ENCODE peak calls at places on chromosomes 16 and 17, in six cellular contexts. C, R, G, P, A and T are unnamed samples.

GRCh38 chr16:23060458-23061320 is 88.6 kb downstream of the USP31 start:
- DNase-seq in R (peak; percentile 78), G (peak; percentile 9), C (peak; percentile 89), P (peak; percentile 76), A (peak; percentile 75), T (peak; percentile 7)

GRCh38 chr16:85451646-85452363 is 161.3 kb upstream of the GSE1 start:
- DNase-seq in G (no peak), A (no peak), P (no peak), R (no peak), C (no peak), T (no peak)

GRCh38 chr16:20904507-20905079 is 4.0 kb downstream of the LYRM1 start:
- DNase-seq in R (no peak), A (no peak), P (no peak), G (no peak), C (peak; percentile 40), T (peak; percentile 49)

GRCh38 chr17:77303620-77304019 is 162.9 kb downstream of the SEC14L1 start:
- DNase-seq in R (no peak), A (no peak), G (no peak), P (no peak), C (no peak), T (no peak)

GRCh38 chr16:88631384-88631783 is 7.0 kb upstream of the IL17C start:
- DNase-seq in G (no peak), A (no peak), P (no peak), R (no peak), C (no peak), T (no peak)

GRCh38 chr17:58368860-58369213 is 16.8 kb upstream of the SUPT4H1 start:
- DNase-seq in P (no peak), C (no peak), R (no peak), A (no peak), G (no peak), T (no peak)

GRCh38 chr16:29307598-29308507 is 98.7 kb downstream of the NPIPB11 start:
- DNase-seq in G (no peak), P (no peak), R (peak; percentile 21), C (peak; percentile 58), A (no peak), T (no peak)

GRCh38 chr17:33082529-33083148 is 91.0 kb downstream of the SPACA3 start:
- DNase-seq in P (no peak), A (peak; percentile 11), C (no peak), R (no peak), G (no peak), T (no peak)

GRCh38 chr17:7626307-7626706 is 1.3 kb downstream of the SAT2 start:
- DNase-seq in A (no peak), R (no peak), G (no peak), C (no peak), P (no peak), T (no peak)

GRCh38 chr16:51982715-51983680 is 563.9 kb downstream of the TOX3 start:
- DNase-seq in C (peak; percentile 67), P (peak; percentile 58), G (no peak), A (peak; percentile 48), R (peak; percentile 76), T (no peak)

GRCh38 chr17:63786961-63787711 is 13.2 kb downstream of the DDX42 start:
- DNase-seq in C (no peak), G (no peak), A (no peak), P (no peak), R (no peak), T (no peak)

GRCh38 chr17:45341389-45342158 is 24.8 kb upstream of the MAP3K14 start:
- DNase-seq in R (peak; percentile 94), A (peak; percentile 62), G (no peak), P (peak; percentile 86), C (peak; percentile 41), T (no peak)

GRCh38 chr16:68086336-68086821 is 1.2 kb downstream of the NFATC3 start:
- DNase-seq in C (peak; percentile 69), P (peak; percentile 65), A (peak; percentile 39), R (peak; percentile 49), G (no peak), T (no peak)

GRCh38 chr17:55420776-55421178 is 858 bp downstream of the MMD start:
- DNase-seq in G (no peak), R (no peak), P (peak; percentile 51), A (peak; percentile 65), C (no peak), T (no peak)

GRCh38 chr17:77098884-77099545 is 41.8 kb upstream of the SEC14L1 start:
- DNase-seq in C (peak; percentile 57), G (no peak), P (no peak), R (no peak), A (no peak), T (no peak)

DNA sequence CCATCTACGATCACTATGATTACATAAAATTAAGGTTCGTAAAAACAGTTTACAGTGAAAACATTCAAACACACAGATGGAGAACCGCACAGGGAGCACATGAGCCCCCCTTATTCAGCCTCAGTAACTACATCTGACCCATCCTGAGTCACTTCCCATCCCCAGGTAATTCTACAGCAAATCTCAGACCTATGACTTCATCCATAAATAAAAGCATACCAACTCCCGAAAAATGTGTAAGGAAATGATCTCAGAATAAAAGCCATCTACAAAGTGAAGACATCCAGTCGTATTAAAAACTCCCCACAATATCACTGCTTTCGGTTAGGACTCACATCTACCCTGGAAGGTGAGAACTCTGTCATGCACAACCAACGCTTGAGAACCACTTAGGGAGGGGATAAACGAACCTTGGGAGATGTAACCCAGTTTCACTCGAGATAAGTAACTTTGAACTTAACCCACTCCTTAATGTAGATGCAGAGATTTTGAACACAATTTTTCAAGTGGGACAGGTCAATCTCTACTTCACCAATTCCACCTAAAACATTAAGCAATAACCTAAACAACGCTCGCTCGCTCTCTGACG is 1.3 kb downstream of the USP36 start:
- DNase-seq in G (no peak), R (no peak), A (no peak), P (peak; percentile 15), C (no peak), T (no peak)
- TF ChIP-seq MAX in G (no peak), R (no peak), A (peak; percentile 13), P (no peak), C (no peak), T (no peak)

GRCh38 chr16:445566-445965 is 20.1 kb downstream of the RAB11FIP3 start:
- DNase-seq in R (no peak), G (no peak), P (no peak), A (no peak), C (no peak), T (no peak)

GRCh38 chr16:440627-441026 is 15.2 kb downstream of the RAB11FIP3 start:
- DNase-seq in A (no peak), C (no peak), R (no peak), G (no peak), P (no peak), T (no peak)

GRCh38 chr16:441447-441846 is 16.0 kb downstream of the RAB11FIP3 start:
- DNase-seq in C (no peak), P (no peak), R (no peak), A (no peak), G (no peak), T (no peak)

GRCh38 chr16:442976-443375 is 17.5 kb downstream of the RAB11FIP3 start:
- DNase-seq in C (no peak), A (no peak), G (no peak), R (no peak), P (no peak), T (no peak)
- TF ChIP-seq CHD2 in C (no peak), A (no peak), G (no peak), R (no peak), P (no peak), T (no peak)

GRCh38 chr17:66638707-66639479 is 196.0 kb upstream of the CACNG5 start:
- DNase-seq in P (no peak), C (no peak), G (no peak), R (no peak), A (no peak), T (no peak)

GRCh38 chr17:66635646-66636045 is 199.3 kb upstream of the CACNG5 start:
- DNase-seq in C (no peak), R (no peak), G (no peak), P (no peak), A (no peak), T (no peak)

GRCh38 chr17:66634193-66634592 is 200.7 kb upstream of the CACNG5 start:
- DNase-seq in R (no peak), C (no peak), P (no peak), A (no peak), G (no peak), T (no peak)

GRCh38 chr17:66636111-66636510 is 198.8 kb upstream of the CACNG5 start:
- DNase-seq in G (no peak), A (no peak), C (no peak), R (no peak), P (no peak), T (no peak)

GRCh38 chr17:66637491-66637890 is 197.4 kb upstream of the CACNG5 start:
- DNase-seq in A (no peak), P (no peak), C (no peak), R (no peak), G (no peak), T (no peak)
- TF ChIP-seq MAX in A (no peak), P (no peak), C (no peak), R (no peak), G (no peak), T (no peak)

GRCh38 chr17:28635506-28635905 is 9.5 kb downstream of the BLTP2 start:
- DNase-seq in A (no peak), R (no peak), C (no peak), G (no peak), P (no peak), T (no peak)

GRCh38 chr17:28634211-28634865 is 10.6 kb downstream of the BLTP2 start:
- DNase-seq in R (no peak), A (no peak), C (no peak), G (no peak), P (no peak), T (no peak)
- TF ChIP-seq CHD2 in R (no peak), A (no peak), C (no peak), G (no peak), P (no peak), T (no peak)

GRCh38 chr17:36731091-36731490 is 129.7 kb downstream of the MRM1 start:
- DNase-seq in C (no peak), R (no peak), A (no peak), P (no peak), G (no peak), T (no peak)
- TF ChIP-seq MAX in C (no peak), R (no peak), A (no peak), P (no peak), G (no peak), T (no peak)